ENCODE peak calls at places on chromosomes 4 and X, in eight cellular contexts. U is SK-N-SH, J is GM23248, W is GM23338, K is Karpas-422, B is hepatocyte, N is PC-3, S is OCI-LY7. E is an unnamed sample. For H3K9me2, the result is how much of the 10 kb centered on the place peaks cover.

GRCh38 chrX:153487590-153488071 is 7.1 kb upstream of the BGN start:
- DNase-seq in U (no peak), J (peak), W (no peak), K (no peak), B (no peak), N (no peak), S (no peak), E (no peak)

GRCh38 chrX:84162401-84162800 is 25.6 kb downstream of the RPS6KA6 start:
- DNase-seq in U (no peak), J (no peak), W (no peak), K (no peak), B (no peak), N (no peak), S (no peak), E (no peak)

GRCh38 chr4:2848449-2848848 is 4.8 kb downstream of the ADD1 start:
- DNase-seq in U (no peak), J (no peak), W (no peak), K (no peak), B (no peak), N (peak), S (no peak), E (no peak)

GRCh38 chrX:24306430-24306829 is 7.4 kb downstream of the SUPT20HL2 start:
- DNase-seq in U (no peak), J (no peak), W (peak), K (peak), B (no peak), N (no peak), S (peak), E (no peak)

GRCh38 chrX:123138473-123138872 is 45.6 kb upstream of the GRIA3 start:
- DNase-seq in U (no peak), J (peak), W (no peak), K (no peak), B (no peak), N (peak), S (no peak), E (no peak)

GRCh38 chr4:34183916-34184315 is 2060.4 kb downstream of the ARAP2 start:
- DNase-seq in U (no peak), J (no peak), W (no peak), K (no peak), B (no peak), N (peak), S (no peak), E (no peak)

GRCh38 chr4:169617306-169617705 is 3.1 kb upstream of the CLCN3 start:
- DNase-seq in U (no peak), J (no peak), W (no peak), K (no peak), B (no peak), N (no peak), S (no peak), E (no peak)

GRCh38 chrX:70044541-70045245 is 5.0 kb downstream of the AWAT2 start:
- DNase-seq in U (no peak), J (peak), W (no peak), K (no peak), B (no peak), N (peak), S (no peak), E (no peak)

GRCh38 chr4:25100156-25100555 is 60.1 kb downstream of the SEPSECS start:
- DNase-seq in U (no peak), J (no peak), W (no peak), K (no peak), B (no peak), N (no peak), S (no peak), E (no peak)

GRCh38 chrX:10579753-10580060 is 40.7 kb downstream of the MID1 start:
- DNase-seq in U (no peak), J (peak), W (no peak), K (no peak), B (no peak), N (no peak), S (no peak), E (no peak)

GRCh38 chr4:37995981-37996770 is 36.0 kb downstream of the PTTG2 start:
- DNase-seq in U (no peak), J (no peak), W (no peak), K (no peak), B (no peak), N (no peak), S (no peak), E (no peak)

GRCh38 chr4:8817813-8818062 is 53.9 kb downstream of the HMX1 start:
- DNase-seq in U (peak), J (no peak), W (no peak), K (no peak), B (no peak), N (no peak), S (no peak), E (no peak)

GRCh38 chr4:68062501-68062900 is 67.2 kb downstream of the TMPRSS11F start:
- DNase-seq in U (no peak), J (no peak), W (no peak), K (no peak), B (no peak), N (no peak), S (no peak), E (no peak)

GRCh38 chr4:48748949-48749596 is 31.0 kb downstream of the FRYL start:
- DNase-seq in U (no peak), J (no peak), W (peak), K (no peak), B (peak), N (no peak), S (no peak), E (no peak)

GRCh38 chr4:169383724-169384123 is 113.0 kb upstream of the SH3RF1 start:
- DNase-seq in U (no peak), J (peak), W (no peak), K (no peak), B (no peak), N (peak), S (no peak), E (peak)

GRCh38 chr4:864456-865120 is 38.7 kb upstream of the CPLX1 start:
- DNase-seq in U (no peak), J (no peak), W (no peak), K (no peak), B (no peak), N (no peak), S (no peak), E (no peak)

GRCh38 chrX:46447384-46447783 is 97.8 kb downstream of the ZNF674 start:
- DNase-seq in U (no peak), J (peak), W (no peak), K (no peak), B (no peak), N (peak), S (no peak), E (no peak)

GRCh38 chrX:68508799-68509198 is 9.9 kb downstream of the YIPF6 start:
- DNase-seq in U (no peak), J (peak), W (peak), K (no peak), B (no peak), N (peak), S (no peak), E (peak)
- H3K9me2 ChIP-seq in U (under half), J (under half), W (under half), K (under half), B (under half), N (under half), S (under half), E (under half)

GRCh38 chr4:113020966-113021365 is 28.5 kb upstream of the ANK2 start:
- DNase-seq in U (no peak), J (peak), W (no peak), K (no peak), B (no peak), N (no peak), S (no peak), E (no peak)
- H2AFZ ChIP-seq in U (no peak), J (no peak), W (no peak), K (no peak), B (no peak), N (no peak), S (no peak), E (no peak)

GRCh38 chr4:58075724-58076123 is 965.5 kb upstream of the IGFBP7 start:
- DNase-seq in U (no peak), J (no peak), W (no peak), K (no peak), B (no peak), N (no peak), S (no peak), E (no peak)
- H3K9me2 ChIP-seq in U (under half), J (under half), W (under half), K (under half), B (under half), N (under half), S (under half), E (under half)

DNA sequence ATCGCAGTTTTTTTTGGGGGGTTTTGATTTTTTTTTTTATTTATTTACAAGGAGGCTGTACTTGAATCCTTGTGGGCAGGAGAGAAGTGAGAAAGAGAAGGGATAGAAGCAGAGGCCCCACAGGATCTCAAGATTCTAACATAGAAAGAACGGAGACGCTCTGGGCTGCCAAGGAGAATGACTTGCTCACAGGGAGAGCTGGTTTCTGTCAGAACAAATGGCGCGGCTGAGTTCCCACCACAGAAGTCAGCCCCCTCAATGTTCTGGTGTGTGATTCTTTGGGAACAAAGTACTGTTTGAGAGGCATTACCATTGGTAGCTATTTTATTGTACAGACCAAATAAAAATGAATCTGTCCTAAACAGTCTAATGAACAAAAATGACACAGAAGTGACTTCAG is 80.6 kb downstream of the ATXN3L start:
- DNase-seq in U (no peak), J (no peak), W (no peak), K (no peak), B (no peak), N (no peak), S (no peak), E (no peak)
- H2AFZ ChIP-seq in U (peak), J (no peak), W (no peak), K (no peak), B (no peak), N (no peak), S (no peak), E (no peak)